ENCODE peak calls at places on chromosomes 16 and 17, in six cellular contexts. One of them, this sample, is unnamed.

GRCh38 chr17:42872251-42872965 is 21.4 kb downstream of the AOC3 start:
- DNase-seq in dorsolateral prefrontal cortex: no peak
- DNase-seq in Calu3: no peak
- DNase-seq in kidney tubule cell: no peak
- DNase-seq in SHP77: no peak
- DNase-seq in SK-N-DZ: no peak
- DNase-seq in this sample: no peak

GRCh38 chr17:57984226-57984890 is 3.7 kb downstream of the VEZF1 start:
- DNase-seq in dorsolateral prefrontal cortex: no peak
- DNase-seq in kidney tubule cell: no peak
- DNase-seq in SHP77: no peak
- DNase-seq in Calu3: no peak
- DNase-seq in SK-N-DZ: no peak
- DNase-seq in this sample: no peak

GRCh38 chr17:36934759-36935630 is 2.3 kb upstream of the LHX1 start:
- DNase-seq in kidney tubule cell: peak
- DNase-seq in SHP77: no peak
- DNase-seq in dorsolateral prefrontal cortex: no peak
- DNase-seq in SK-N-DZ: no peak
- DNase-seq in Calu3: peak
- DNase-seq in this sample: peak

GRCh38 chr16:86069736-86070298 is 170.9 kb downstream of the IRF8 start:
- DNase-seq in SHP77: no peak
- DNase-seq in SK-N-DZ: no peak
- DNase-seq in kidney tubule cell: no peak
- DNase-seq in Calu3: no peak
- DNase-seq in dorsolateral prefrontal cortex: no peak
- DNase-seq in this sample: no peak

GRCh38 chr17:10754109-10754508 is 24.3 kb upstream of the TMEM220 start:
- DNase-seq in dorsolateral prefrontal cortex: no peak
- DNase-seq in SK-N-DZ: peak
- DNase-seq in SHP77: no peak
- DNase-seq in Calu3: peak
- DNase-seq in kidney tubule cell: peak
- DNase-seq in this sample: peak

GRCh38 chr17:5942687-5943086 is 127.5 kb upstream of the WSCD1 start:
- DNase-seq in Calu3: no peak
- DNase-seq in SHP77: no peak
- DNase-seq in kidney tubule cell: no peak
- DNase-seq in dorsolateral prefrontal cortex: no peak
- DNase-seq in SK-N-DZ: no peak
- DNase-seq in this sample: no peak

GRCh38 chr16:11681977-11682654 is 13.9 kb downstream of the SNN start:
- DNase-seq in dorsolateral prefrontal cortex: no peak
- DNase-seq in SHP77: no peak
- DNase-seq in kidney tubule cell: no peak
- DNase-seq in SK-N-DZ: no peak
- DNase-seq in Calu3: no peak
- DNase-seq in this sample: no peak

GRCh38 chr16:84182680-84183571 is 3.9 kb downstream of the TAF1C start:
- DNase-seq in SK-N-DZ: no peak
- DNase-seq in kidney tubule cell: no peak
- DNase-seq in dorsolateral prefrontal cortex: no peak
- DNase-seq in Calu3: no peak
- DNase-seq in SHP77: no peak
- DNase-seq in this sample: no peak

GRCh38 chr16:63361032-63361624 is 1324.9 kb upstream of the CDH8 start:
- DNase-seq in SHP77: peak
- DNase-seq in Calu3: peak
- DNase-seq in kidney tubule cell: peak
- DNase-seq in SK-N-DZ: peak
- DNase-seq in dorsolateral prefrontal cortex: no peak
- DNase-seq in this sample: peak

GRCh38 chr17:36687736-36688135 is 86.4 kb downstream of the MRM1 start:
- DNase-seq in SK-N-DZ: no peak
- DNase-seq in Calu3: no peak
- DNase-seq in SHP77: no peak
- DNase-seq in dorsolateral prefrontal cortex: no peak
- DNase-seq in kidney tubule cell: no peak
- DNase-seq in this sample: no peak

GRCh38 chr16:69909043-69909442 is 42.1 kb upstream of the CLEC18A start:
- DNase-seq in kidney tubule cell: no peak
- DNase-seq in Calu3: no peak
- DNase-seq in SHP77: no peak
- DNase-seq in SK-N-DZ: no peak
- DNase-seq in dorsolateral prefrontal cortex: no peak
- DNase-seq in this sample: no peak

GRCh38 chr17:13265306-13265705 is 247.5 kb upstream of the ELAC2 start:
- DNase-seq in SHP77: no peak
- DNase-seq in dorsolateral prefrontal cortex: no peak
- DNase-seq in SK-N-DZ: no peak
- DNase-seq in kidney tubule cell: no peak
- DNase-seq in Calu3: no peak
- DNase-seq in this sample: no peak

GRCh38 chr17:68603663-68604062 is 2.5 kb upstream of the FAM20A start:
- DNase-seq in SHP77: no peak
- DNase-seq in Calu3: no peak
- DNase-seq in kidney tubule cell: no peak
- DNase-seq in dorsolateral prefrontal cortex: no peak
- DNase-seq in SK-N-DZ: no peak
- DNase-seq in this sample: no peak

GRCh38 chr17:58556833-58557250 is 42.4 kb upstream of the MTMR4 start:
- DNase-seq in dorsolateral prefrontal cortex: no peak
- DNase-seq in Calu3: no peak
- DNase-seq in SK-N-DZ: no peak
- DNase-seq in SHP77: no peak
- DNase-seq in kidney tubule cell: no peak
- DNase-seq in this sample: no peak

GRCh38 chr16:3748307-3748706 is 31.0 kb upstream of the TRAP1 start:
- DNase-seq in Calu3: no peak
- DNase-seq in SK-N-DZ: no peak
- DNase-seq in SHP77: no peak
- DNase-seq in dorsolateral prefrontal cortex: no peak
- DNase-seq in kidney tubule cell: no peak
- DNase-seq in this sample: no peak

GRCh38 chr16:56882077-56882476 is 17.1 kb downstream of the SLC12A3 start:
- DNase-seq in Calu3: no peak
- DNase-seq in dorsolateral prefrontal cortex: no peak
- DNase-seq in SK-N-DZ: no peak
- DNase-seq in SHP77: no peak
- DNase-seq in kidney tubule cell: no peak
- DNase-seq in this sample: no peak

GRCh38 chr17:2436516-2436915 is 35.7 kb upstream of the MNT start:
- DNase-seq in Calu3: no peak
- DNase-seq in dorsolateral prefrontal cortex: no peak
- DNase-seq in SK-N-DZ: no peak
- DNase-seq in kidney tubule cell: no peak
- DNase-seq in SHP77: peak
- DNase-seq in this sample: no peak

GRCh38 chr16:72985148-72985882 is 62.6 kb downstream of the ZFHX3 start:
- DNase-seq in dorsolateral prefrontal cortex: no peak
- DNase-seq in SK-N-DZ: peak
- DNase-seq in kidney tubule cell: no peak
- DNase-seq in SHP77: no peak
- DNase-seq in Calu3: no peak
- DNase-seq in this sample: no peak

GRCh38 chr17:6476834-6477210 is 32.6 kb downstream of the PIMREG start:
- DNase-seq in SHP77: no peak
- DNase-seq in dorsolateral prefrontal cortex: no peak
- DNase-seq in Calu3: no peak
- DNase-seq in SK-N-DZ: peak
- DNase-seq in kidney tubule cell: no peak
- DNase-seq in this sample: no peak

GRCh38 chr17:80969030-80969673 is 22.5 kb upstream of the CHMP6 start:
- DNase-seq in kidney tubule cell: no peak
- DNase-seq in SHP77: no peak
- DNase-seq in Calu3: no peak
- DNase-seq in dorsolateral prefrontal cortex: no peak
- DNase-seq in SK-N-DZ: no peak
- DNase-seq in this sample: peak

GRCh38 chr17:27296427-27296979 is 2.6 kb downstream of the WSB1 start:
- DNase-seq in SHP77: no peak
- DNase-seq in kidney tubule cell: peak
- DNase-seq in SK-N-DZ: no peak
- DNase-seq in dorsolateral prefrontal cortex: no peak
- DNase-seq in Calu3: no peak
- DNase-seq in this sample: no peak

GRCh38 chr17:80225230-80225629 is 5.0 kb downstream of the SLC26A11 start:
- DNase-seq in SK-N-DZ: no peak
- DNase-seq in kidney tubule cell: no peak
- DNase-seq in dorsolateral prefrontal cortex: no peak
- DNase-seq in SHP77: no peak
- DNase-seq in Calu3: no peak
- DNase-seq in this sample: no peak

GRCh38 chr16:85871756-85872155 is 27.2 kb upstream of the IRF8 start:
- DNase-seq in dorsolateral prefrontal cortex: no peak
- DNase-seq in SHP77: no peak
- DNase-seq in SK-N-DZ: no peak
- DNase-seq in kidney tubule cell: no peak
- DNase-seq in Calu3: no peak
- DNase-seq in this sample: no peak

GRCh38 chr16:71360378-71360777 is 1.9 kb downstream of the CALB2 start:
- DNase-seq in kidney tubule cell: peak
- DNase-seq in dorsolateral prefrontal cortex: no peak
- DNase-seq in SHP77: no peak
- DNase-seq in SK-N-DZ: no peak
- DNase-seq in Calu3: peak
- DNase-seq in this sample: no peak

GRCh38 chr16:47136101-47136820 is 7.5 kb downstream of the NETO2 start:
- DNase-seq in kidney tubule cell: peak
- DNase-seq in Calu3: peak
- DNase-seq in dorsolateral prefrontal cortex: no peak
- DNase-seq in SHP77: no peak
- DNase-seq in SK-N-DZ: no peak
- DNase-seq in this sample: no peak

GRCh38 chr16:67393111-67393789 is at the start of gene TPPP3:
- DNase-seq in SHP77: peak
- DNase-seq in Calu3: peak
- DNase-seq in dorsolateral prefrontal cortex: peak
- DNase-seq in SK-N-DZ: peak
- DNase-seq in kidney tubule cell: peak
- DNase-seq in this sample: peak

GRCh38 chr16:35295856-35296255 is 1836.4 kb downstream of the TP53TG3F start:
- DNase-seq in Calu3: no peak
- DNase-seq in SK-N-DZ: no peak
- DNase-seq in dorsolateral prefrontal cortex: no peak
- DNase-seq in SHP77: no peak
- DNase-seq in kidney tubule cell: no peak
- DNase-seq in this sample: no peak

GRCh38 chr17:73308017-73308823 is 3.6 kb downstream of the CDC42EP4 start:
- DNase-seq in Calu3: peak
- DNase-seq in SHP77: no peak
- DNase-seq in dorsolateral prefrontal cortex: no peak
- DNase-seq in SK-N-DZ: peak
- DNase-seq in kidney tubule cell: peak
- DNase-seq in this sample: peak